ENCODE peak calls at places on chromosomes 11 and 22, in five cellular contexts. E is NCI-H1092, J is heart left ventricle, X is endothelial cell of umbilical vein, P is NCI-H774. Q is an unnamed sample.

GRCh38 chr11:120217941-120218694 is 7.3 kb downstream of the OAF start:
- DNase-seq in P (no peak), E (peak), J (no peak), X (no peak), Q (no peak)

GRCh38 chr11:111457731-111458368 is 54.3 kb downstream of the BTG4 start:
- DNase-seq in P (no peak), E (no peak), X (no peak), J (no peak), Q (no peak)

GRCh38 chr11:134678744-134679143 is 266.7 kb upstream of the B3GAT1 start:
- DNase-seq in J (no peak), P (no peak), E (no peak), X (no peak), Q (no peak)

GRCh38 chr11:17846852-17847453 is 112.4 kb downstream of the KCNC1 start:
- DNase-seq in J (peak), P (no peak), X (no peak), E (no peak), Q (no peak)

GRCh38 chr11:27468643-27469332 is 3.8 kb downstream of the LGR4 start:
- DNase-seq in P (no peak), X (no peak), J (no peak), E (no peak), Q (no peak)

GRCh38 chr11:121099885-121100284 is 1.2 kb upstream of the TECTA start:
- DNase-seq in E (no peak), X (no peak), P (no peak), J (no peak), Q (peak)

GRCh38 chr22:29330753-29331152 is 15.3 kb upstream of the RASL10A start:
- DNase-seq in J (peak), X (peak), P (no peak), E (no peak), Q (no peak)

GRCh38 chr11:64960719-64961118 is 11.2 kb downstream of the MAJIN start:
- DNase-seq in P (no peak), E (no peak), J (no peak), X (no peak), Q (no peak)

GRCh38 chr11:18836415-18836814 is 44.8 kb upstream of the PTPN5 start:
- DNase-seq in P (no peak), E (no peak), J (no peak), X (no peak), Q (no peak)

GRCh38 chr11:10004526-10005113 is 289.4 kb downstream of the SBF2 start:
- DNase-seq in P (no peak), J (no peak), X (no peak), E (no peak), Q (peak)

GRCh38 chr11:33449798-33450197 is 192.6 kb downstream of the HIPK3 start:
- DNase-seq in J (no peak), E (no peak), P (no peak), X (no peak), Q (no peak)

GRCh38 chr22:45101828-45102227 is 61.9 kb upstream of the NUP50 start:
- DNase-seq in E (no peak), P (peak), J (peak), X (peak), Q (no peak)

GRCh38 chr11:76048763-76049162 is 157.5 kb downstream of the WNT11 start:
- DNase-seq in X (no peak), E (no peak), P (no peak), J (no peak), Q (no peak)

GRCh38 chr11:65008873-65009272 is 5.1 kb upstream of the ARL2 start:
- DNase-seq in P (no peak), J (no peak), X (no peak), E (no peak), Q (no peak)

GRCh38 chr22:39252461-39253391 is 7.9 kb upstream of the PDGFB start:
- DNase-seq in P (no peak), X (peak), J (no peak), E (no peak), Q (peak)

GRCh38 chr11:2168286-2169000 is 3.2 kb downstream of the TH start:
- DNase-seq in J (no peak), E (no peak), X (no peak), P (no peak), Q (no peak)

GRCh38 chr11:88293931-88294330 is 43.6 kb downstream of the CTSC start:
- DNase-seq in P (no peak), E (no peak), X (no peak), J (no peak), Q (no peak)

GRCh38 chr11:70078095-70078795 is at the start of gene ANO1:
- DNase-seq in J (no peak), X (no peak), E (no peak), P (no peak), Q (peak)

GRCh38 chr11:43316451-43316850 is 4.7 kb downstream of the API5 start:
- DNase-seq in P (no peak), X (no peak), J (no peak), E (no peak), Q (peak)

GRCh38 chr11:122019908-122020694 is 95.9 kb downstream of the BLID start:
- DNase-seq in E (no peak), J (no peak), P (no peak), X (no peak), Q (no peak)

GRCh38 chr11:31810779-31811647 is at the start of gene PAX6:
- DNase-seq in P (peak), J (no peak), X (peak), E (peak), Q (peak)

GRCh38 chr22:17883356-17883755 is 109.1 kb upstream of the BID start:
- DNase-seq in E (no peak), J (no peak), X (no peak), P (no peak), Q (no peak)

GRCh38 chr11:43579171-43579918 is 101.2 kb upstream of the HSD17B12 start:
- DNase-seq in J (no peak), X (peak), P (no peak), E (no peak), Q (no peak)

GRCh38 chr22:37749831-37750595 is 53.2 kb downstream of the TRIOBP start:
- DNase-seq in J (peak), P (no peak), E (no peak), X (peak), Q (no peak)

GRCh38 chr22:44822479-44822878 is 70.1 kb downstream of the ARHGAP8 start:
- DNase-seq in P (no peak), J (no peak), E (no peak), X (no peak), Q (no peak)

GRCh38 chr11:134272381-134273316 is 3.5 kb upstream of the GLB1L3 start:
- DNase-seq in J (no peak), X (no peak), E (peak), P (no peak), Q (no peak)